ENCODE peak calls at places on chromosomes 11 and 22, in five cellular contexts. E is endothelial cell; L is glutamatergic neuron; Z is CD4-positive, alpha-beta T cell; D is Calu3. G is an unnamed sample.

GRCh38 chr11:112321521-112322172 is 61.0 kb upstream of the PLET1 start:
- DNase-seq in E (no peak), Z (no peak), L (no peak), D (peak), G (no peak)

GRCh38 chr11:72585762-72586590 is 88.2 kb downstream of the PDE2A start:
- DNase-seq in D (peak), E (peak), Z (peak), L (peak), G (peak)

GRCh38 chr11:62707277-62707771 is at the start of the genes BSCL2 and GNG3:
- DNase-seq in Z (no peak), L (peak), D (no peak), E (peak), G (no peak)

GRCh38 chr11:113683481-113684046 is 22.5 kb downstream of the TMPRSS5 start:
- DNase-seq in L (no peak), D (no peak), Z (no peak), E (no peak), G (no peak)

GRCh38 chr11:8252388-8252787 is 11.3 kb downstream of the LMO1 start:
- DNase-seq in Z (no peak), L (no peak), D (no peak), E (no peak), G (no peak)

GRCh38 chr22:48268293-48268692 is 1505.8 kb downstream of the TBC1D22A start:
- DNase-seq in L (no peak), Z (no peak), D (no peak), E (no peak), G (no peak)

GRCh38 chr11:33505140-33505539 is 195.5 kb downstream of the C11orf91 start:
- DNase-seq in D (no peak), L (no peak), Z (no peak), E (no peak), G (no peak)

GRCh38 chr22:36457688-36458450 is 23.6 kb downstream of the TXN2 start:
- DNase-seq in Z (no peak), D (no peak), E (no peak), L (no peak), G (no peak)

GRCh38 chr11:1554981-1555712 is 16.9 kb downstream of the DUSP8 start:
- DNase-seq in D (no peak), Z (no peak), L (peak), E (no peak), G (no peak)

GRCh38 chr22:45531944-45532631 is 29.4 kb downstream of the FBLN1 start:
- DNase-seq in L (no peak), D (no peak), Z (no peak), E (no peak), G (no peak)

GRCh38 chr11:125393331-125393730 is 102.7 kb downstream of the FEZ1 start:
- DNase-seq in E (no peak), Z (no peak), D (no peak), L (no peak), G (no peak)

GRCh38 chr11:75189075-75189474 is 38.2 kb downstream of the SLCO2B1 start:
- DNase-seq in Z (no peak), E (no peak), D (no peak), L (no peak), G (no peak)

GRCh38 chr11:48018561-48019229 is 38.3 kb downstream of the PTPRJ start:
- DNase-seq in E (peak), L (peak), Z (no peak), D (no peak), G (no peak)

GRCh38 chr11:995752-996420 is 40.6 kb downstream of the MUC6 start:
- DNase-seq in L (peak), E (no peak), D (no peak), Z (no peak), G (no peak)

GRCh38 chr22:32649515-32650200 is 151.8 kb upstream of the TIMP3 start:
- DNase-seq in Z (no peak), L (no peak), D (no peak), E (no peak), G (no peak)

DNA sequence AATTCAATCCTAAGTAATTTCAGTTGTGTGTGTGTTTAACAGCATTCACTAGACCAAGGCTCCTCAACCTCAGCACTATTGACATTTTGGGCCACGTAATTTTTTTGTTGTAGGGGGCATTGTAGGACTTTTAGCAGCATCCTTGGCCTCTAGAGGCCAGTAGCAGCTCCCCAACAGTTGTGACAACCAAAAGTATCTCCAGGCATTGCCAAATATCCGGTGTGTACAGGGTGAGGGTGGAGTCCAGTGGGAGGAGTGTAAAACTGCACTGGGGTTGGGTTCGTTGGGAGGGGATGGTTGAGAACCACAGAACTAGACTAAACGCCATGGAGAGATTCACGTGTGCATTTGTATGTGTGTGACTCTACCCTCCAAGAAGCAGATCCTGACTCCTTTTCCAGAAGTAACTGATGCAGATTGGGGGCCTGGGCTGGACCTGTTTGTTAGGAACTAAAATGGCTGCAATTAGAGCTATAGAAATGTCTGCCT is 5.9 kb upstream of the PHF21A start:
- DNase-seq in D (peak), E (no peak), Z (peak), L (no peak), G (no peak)
- TF ChIP-seq CTCF in D (peak), E (no peak), Z (peak), L (no peak), G (no peak)

GRCh38 chr11:29530961-29531360 is 485.9 kb downstream of the KCNA4 start:
- DNase-seq in Z (no peak), E (no peak), L (no peak), D (no peak), G (no peak)

DNA sequence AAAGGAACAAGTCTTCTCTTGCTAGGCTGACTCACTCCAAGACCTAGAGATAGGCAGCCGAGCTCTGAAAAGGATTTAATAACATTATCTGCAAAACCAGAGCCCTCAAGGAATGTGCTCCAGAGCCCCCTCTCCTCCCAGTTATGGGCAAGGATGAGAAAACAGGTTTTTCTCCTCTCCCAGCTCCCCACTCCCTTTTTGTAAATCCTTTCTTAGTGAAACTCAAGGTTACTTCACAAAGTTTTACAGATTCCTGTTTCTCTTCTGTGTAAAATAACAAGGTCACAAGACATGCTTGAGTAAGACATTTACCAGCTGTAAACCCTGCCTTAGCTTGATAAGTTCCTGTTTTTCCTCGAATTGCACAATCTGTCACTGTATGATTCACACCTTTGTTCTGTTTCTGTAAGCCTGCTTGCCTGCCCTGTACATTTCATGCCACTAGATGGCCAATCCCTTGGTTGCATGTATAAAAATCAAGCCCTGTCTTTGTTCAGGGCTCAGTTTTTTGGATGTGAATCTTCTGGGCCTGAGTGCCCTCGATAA is 489.4 kb downstream of the KCNA4 start:
- DNase-seq in E (no peak), D (peak), L (no peak), Z (no peak), G (no peak)
- TF ChIP-seq CTCF in E (peak), D (peak), L (peak), Z (no peak), G (peak)

GRCh38 chr11:119158467-119158866 is 9.6 kb downstream of the ABCG4 start:
- DNase-seq in E (no peak), D (no peak), Z (no peak), L (no peak), G (no peak)

GRCh38 chr11:119154178-119154577 is 5.3 kb downstream of the ABCG4 start:
- DNase-seq in Z (no peak), E (no peak), L (no peak), D (no peak), G (no peak)

GRCh38 chr11:119156496-119156895 is 7.6 kb downstream of the ABCG4 start:
- DNase-seq in E (no peak), Z (no peak), D (no peak), L (no peak), G (no peak)

GRCh38 chr11:119157088-119157487 is 8.2 kb downstream of the ABCG4 start:
- DNase-seq in D (peak), L (no peak), Z (no peak), E (no peak), G (no peak)

GRCh38 chr11:119155733-119156492 is 7.1 kb downstream of the ABCG4 start:
- DNase-seq in Z (no peak), E (peak), L (peak), D (peak), G (no peak)
- TF ChIP-seq CTCF in Z (no peak), E (no peak), L (peak), D (no peak), G (peak)

DNA sequence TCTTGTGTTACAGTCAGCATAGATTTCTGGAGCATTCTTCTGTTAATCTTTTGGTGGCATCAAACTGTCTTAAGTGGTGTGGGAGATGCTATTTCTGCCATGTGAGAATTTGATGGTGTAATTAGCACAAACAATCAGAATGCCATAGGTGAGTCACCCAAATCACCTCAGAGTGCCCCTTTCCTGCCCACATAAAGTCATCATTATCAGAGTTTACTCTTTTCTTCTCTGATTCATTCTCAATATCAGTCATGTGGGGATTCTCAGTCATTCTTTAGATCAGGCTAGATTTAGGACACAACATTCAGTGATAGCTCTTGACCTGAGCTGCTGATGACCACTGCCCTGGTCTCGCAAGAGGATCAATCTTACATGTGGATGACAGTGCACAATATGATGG is 23.7 kb upstream of the MS4A6A start:
- DNase-seq in L (no peak), Z (no peak), E (no peak), D (no peak), G (no peak)
- TF ChIP-seq CTCF in L (no peak), Z (no peak), E (no peak), D (no peak), G (no peak)

DNA sequence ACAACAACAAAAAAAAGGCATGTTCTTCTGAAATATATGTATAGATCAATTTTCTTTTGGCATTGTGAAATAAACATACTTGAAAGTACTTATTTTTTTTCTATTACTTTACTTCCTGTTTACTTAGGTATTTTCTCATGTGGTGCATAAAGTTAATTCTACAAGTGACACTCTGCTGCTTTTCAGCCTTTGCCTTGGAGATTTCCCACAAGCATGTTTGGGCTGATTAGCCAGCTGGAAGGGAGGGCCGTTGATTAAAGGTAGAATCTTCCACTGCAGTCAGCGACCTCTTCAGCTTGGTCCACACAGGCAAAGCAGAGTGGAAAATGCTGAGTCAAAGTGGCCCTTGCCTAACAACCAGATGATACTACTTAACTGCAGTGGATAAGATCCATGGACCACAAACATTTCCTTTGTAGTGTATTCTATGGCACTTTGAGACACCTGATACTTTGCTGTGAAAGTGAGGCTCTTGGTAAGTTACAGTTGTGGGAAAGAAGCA is 176.0 kb downstream of the ARHGAP42 start:
- DNase-seq in Z (no peak), D (no peak), L (no peak), E (no peak), G (no peak)
- TF ChIP-seq CTCF in Z (no peak), D (no peak), L (no peak), E (no peak), G (no peak)